ENCODE peak calls at places on chromosomes 2 and 18, in eight cellular contexts. L, B, T, Y, N, R, D and W are unnamed samples.

GRCh38 chr2:217102941-217103340 is 243.1 kb upstream of the TNP1 start:
- DNase-seq in B (no peak), T (no peak), Y (no peak), L (no peak), R (no peak), N (no peak), D (no peak), W (no peak)

GRCh38 chr2:47034973-47035609 is 119.5 kb upstream of the MCFD2 start:
- DNase-seq in D (peak; percentile 68), B (no peak), N (peak; percentile 40), Y (peak; percentile 86), R (peak; percentile 77), T (no peak), L (no peak), W (no peak)

GRCh38 chr2:64062840-64063239 is 43.6 kb upstream of the VPS54 start:
- DNase-seq in B (no peak), T (no peak), L (peak; percentile 91), D (no peak), N (no peak), Y (peak; percentile 37), R (no peak), W (no peak)

GRCh38 chr2:167607211-167607610 is 640.2 kb downstream of the STK39 start:
- DNase-seq in N (no peak), R (no peak), T (no peak), D (no peak), B (no peak), Y (no peak), L (no peak), W (no peak)

GRCh38 chr18:55509631-55510372 is 78.2 kb downstream of the TCF4 start:
- DNase-seq in R (no peak), N (no peak), B (peak; percentile 21), Y (no peak), L (peak; percentile 73), D (no peak), T (no peak), W (no peak)

GRCh38 chr18:24560511-24560981 is 100.1 kb downstream of the HRH4 start:
- DNase-seq in L (peak; percentile 74), R (no peak), T (no peak), B (peak; percentile 30), N (no peak), Y (peak; percentile 37), D (no peak), W (peak; percentile 57)

GRCh38 chr2:120253021-120253882 is 600 bp downstream of the RALB start:
- DNase-seq in L (peak; percentile 87), Y (peak; percentile 90), R (peak; percentile 93), B (peak; percentile 76), N (peak; percentile 55), T (peak; percentile 64), D (peak; percentile 89), W (peak; percentile 82)

GRCh38 chr18:11408555-11408954 is 200.8 kb upstream of the SLC35G4 start:
- DNase-seq in N (no peak), B (no peak), D (no peak), Y (no peak), R (no peak), L (no peak), T (no peak), W (no peak)

GRCh38 chr2:146661494-146662096 is 1183.2 kb upstream of the ACVR2A start:
- DNase-seq in T (peak; percentile 1), B (peak; percentile 61), L (peak; percentile 13), R (no peak), Y (no peak), N (no peak), D (peak; percentile 4), W (peak; percentile 4)

GRCh38 chr2:134359367-134360081 is 105.7 kb downstream of the MGAT5 start:
- DNase-seq in R (no peak), D (no peak), B (no peak), Y (peak; percentile 74), N (no peak), T (no peak), L (peak; percentile 60), W (no peak)

GRCh38 chr2:230434677-230435324 is 18.8 kb downstream of the SP100 start:
- DNase-seq in R (no peak), T (no peak), D (no peak), B (no peak), N (no peak), Y (no peak), L (no peak), W (no peak)

GRCh38 chr2:202069189-202070050 is 3.6 kb upstream of the KIAA2012 start:
- DNase-seq in B (no peak), T (no peak), D (no peak), Y (peak; percentile 38), R (no peak), N (no peak), L (no peak), W (no peak)

GRCh38 chr2:11998626-11999378 is 252.4 kb downstream of the LPIN1 start:
- DNase-seq in D (no peak), N (no peak), T (no peak), L (no peak), Y (no peak), R (no peak), B (no peak), W (no peak)

GRCh38 chr2:171330155-171330956 is 103.4 kb downstream of the METTL8 start:
- DNase-seq in N (no peak), L (no peak), T (no peak), B (no peak), D (no peak), Y (no peak), R (no peak), W (no peak)

GRCh38 chr2:171325886-171326585 is 107.8 kb downstream of the METTL8 start:
- DNase-seq in R (no peak), D (no peak), L (no peak), B (no peak), N (no peak), Y (no peak), T (no peak), W (no peak)

GRCh38 chr2:171323971-171324528 is 109.7 kb downstream of the METTL8 start:
- DNase-seq in R (no peak), Y (no peak), L (no peak), N (no peak), T (no peak), B (no peak), D (no peak), W (no peak)

GRCh38 chr2:171327043-171327496 is 106.7 kb downstream of the METTL8 start:
- DNase-seq in L (no peak), T (no peak), Y (no peak), D (no peak), R (no peak), N (no peak), B (no peak), W (no peak)
- H3K27ac ChIP-seq in L (no peak overlapping the region), T (no peak overlapping the region), Y (no peak overlapping the region), D (no peak overlapping the region), R (no peak overlapping the region), N (no peak overlapping the region), B (no peak overlapping the region), W (no peak overlapping the region)

GRCh38 chr2:102801858-102802699 is 40.2 kb downstream of the TMEM182 start:
- DNase-seq in B (no peak), T (no peak), R (peak; percentile 42), D (no peak), L (no peak), N (no peak), Y (no peak), W (no peak)

GRCh38 chr2:102806250-102806837 is 44.5 kb downstream of the TMEM182 start:
- DNase-seq in Y (peak; percentile 40), L (peak; percentile 58), D (no peak), B (peak; percentile 79), T (peak; percentile 54), N (peak; percentile 35), R (peak; percentile 69), W (peak; percentile 74)

GRCh38 chr2:102803897-102804217 is 42.0 kb downstream of the TMEM182 start:
- DNase-seq in B (no peak), L (peak; percentile 22), D (no peak), Y (no peak), N (no peak), R (peak; percentile 26), T (no peak), W (no peak)

GRCh38 chr2:102801098-102801718 is 39.4 kb downstream of the TMEM182 start:
- DNase-seq in B (no peak), R (peak; percentile 86), Y (no peak), N (no peak), T (no peak), L (peak; percentile 7), D (no peak), W (no peak)

GRCh38 chr2:102803041-102803896 is 41.4 kb downstream of the TMEM182 start:
- DNase-seq in R (no peak), N (no peak), B (no peak), L (peak; percentile 65), Y (no peak), D (no peak), T (no peak), W (no peak)
- TF ChIP-seq CTCF in R (no peak), N (no peak), B (no peak), L (no peak), Y (no peak), D (no peak), T (no peak), W (no peak)

GRCh38 chr2:223941579-223942277 is 3.4 kb downstream of the WDFY1 start:
- DNase-seq in D (no peak), Y (no peak), N (no peak), B (no peak), T (no peak), L (peak; percentile 89), R (no peak), W (peak; percentile 38)
- H3K27ac ChIP-seq in D (no peak overlapping the region), Y (peak overlapping the region; percentile 33), N (no peak overlapping the region), B (no peak overlapping the region), T (peak overlapping the region; percentile 81), L (peak overlapping the region; percentile 5), R (no peak overlapping the region), W (peak overlapping the region; percentile 16)

GRCh38 chr18:56997200-56997599 is 149.7 kb upstream of the BOD1L2 start:
- DNase-seq in L (no peak), B (no peak), R (no peak), T (no peak), N (no peak), D (no peak), Y (no peak), W (no peak)

GRCh38 chr18:56999823-57000222 is 147.1 kb upstream of the BOD1L2 start:
- DNase-seq in T (no peak), N (no peak), D (no peak), Y (no peak), R (no peak), L (no peak), B (no peak), W (no peak)

GRCh38 chr18:56992777-56993176 is 154.1 kb upstream of the BOD1L2 start:
- DNase-seq in L (peak; percentile 70), T (no peak), D (no peak), Y (no peak), N (no peak), B (no peak), R (no peak), W (no peak)

GRCh38 chr18:56990678-56991077 is 156.2 kb upstream of the BOD1L2 start:
- DNase-seq in L (no peak), D (no peak), N (no peak), Y (no peak), R (no peak), T (no peak), B (no peak), W (no peak)

DNA sequence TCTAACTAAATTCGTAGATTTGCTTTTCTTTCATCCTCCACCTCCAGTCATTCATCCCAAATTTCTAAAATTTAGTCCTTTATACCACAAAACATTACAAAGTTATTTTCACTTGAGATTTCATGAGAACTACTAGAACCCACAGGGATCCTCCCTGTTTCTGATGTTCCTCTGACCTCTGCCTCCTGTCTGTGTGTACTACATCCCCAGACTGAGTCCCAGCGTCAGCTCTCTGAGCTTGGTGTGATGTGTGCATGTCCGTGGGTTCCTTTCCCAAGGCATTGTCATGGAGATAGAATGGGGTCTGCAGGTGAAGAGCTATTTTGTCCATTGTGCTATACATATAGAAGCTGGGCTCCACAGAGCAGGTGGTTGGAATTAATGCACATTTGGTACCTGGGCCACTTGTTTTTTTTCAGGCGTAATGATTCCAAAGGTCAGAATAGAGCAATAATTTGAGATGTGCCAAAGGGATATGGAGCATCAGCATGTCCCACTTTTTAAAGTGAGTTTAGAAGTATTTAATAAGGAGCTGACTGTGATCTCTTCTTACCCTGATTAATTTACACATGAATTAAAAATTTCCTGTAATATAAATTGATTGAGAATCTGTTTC is 151.2 kb upstream of the BOD1L2 start:
- DNase-seq in L (no peak), T (no peak), R (no peak), Y (no peak), N (no peak), D (no peak), B (peak; percentile 15), W (no peak)
- TF ChIP-seq CTCF in L (peak; percentile 15), T (no peak), R (no peak), Y (no peak), N (no peak), D (no peak), B (no peak), W (no peak)